ENCODE peak calls at places on chromosome 1, in seven cellular contexts. E, U, S, R, A, J and Y are unnamed samples.

GRCh38 chr1:185315364-185316108 is 1.5 kb downstream of the IVNS1ABP start:
- DNase-seq in E (no peak), U (no peak), S (peak), R (no peak), A (no peak), J (no peak), Y (no peak)

GRCh38 chr1:87072431-87072830 is 158.0 kb downstream of the HS2ST1 start:
- DNase-seq in E (no peak), U (no peak), S (no peak), R (no peak), A (no peak), J (no peak), Y (no peak)

GRCh38 chr1:165650981-165651625 is 20.1 kb downstream of the MGST3 start:
- DNase-seq in E (no peak), U (no peak), S (no peak), R (peak), A (no peak), J (no peak), Y (no peak)

GRCh38 chr1:39901486-39902120 is at the start of gene MYCL:
- DNase-seq in E (no peak), U (peak), S (peak), R (peak), A (peak), J (peak), Y (peak)

GRCh38 chr1:7248828-7249227 is 463.6 kb downstream of the CAMTA1 start:
- DNase-seq in E (no peak), U (no peak), S (no peak), R (no peak), A (no peak), J (no peak), Y (no peak)

GRCh38 chr1:30417001-30417700 is 306.2 kb downstream of the MATN1 start:
- DNase-seq in E (no peak), U (peak), S (no peak), R (no peak), A (no peak), J (no peak), Y (peak)

GRCh38 chr1:235866207-235866912 is at the start of gene LYST:
- DNase-seq in E (peak), U (peak), S (peak), R (no peak), A (peak), J (peak), Y (no peak)

GRCh38 chr1:113905435-113905861 is 322 bp downstream of the DCLRE1B start:
- DNase-seq in E (no peak), U (peak), S (no peak), R (no peak), A (no peak), J (no peak), Y (no peak)

GRCh38 chr1:109185990-109186703 is 27.6 kb upstream of the SARS1 start:
- DNase-seq in E (no peak), U (no peak), S (no peak), R (no peak), A (no peak), J (no peak), Y (no peak)

GRCh38 chr1:183191833-183192232 is 5.8 kb downstream of the LAMC2 start:
- DNase-seq in E (no peak), U (no peak), S (no peak), R (no peak), A (no peak), J (peak), Y (no peak)

GRCh38 chr1:16181887-16182719 is 26.2 kb upstream of the EPHA2 start:
- DNase-seq in E (peak), U (peak), S (peak), R (peak), A (peak), J (peak), Y (peak)

GRCh38 chr1:34277150-34277549 is 100.4 kb downstream of the C1orf94 start:
- DNase-seq in E (no peak), U (no peak), S (no peak), R (no peak), A (no peak), J (no peak), Y (no peak)

GRCh38 chr1:225871374-225872074 is 10.7 kb downstream of the TMEM63A start:
- DNase-seq in E (no peak), U (no peak), S (no peak), R (no peak), A (no peak), J (no peak), Y (no peak)

GRCh38 chr1:207284209-207284892 is 37.1 kb upstream of the CD55 start:
- DNase-seq in E (no peak), U (no peak), S (no peak), R (no peak), A (no peak), J (no peak), Y (no peak)

GRCh38 chr1:36609241-36610027 is 126.7 kb upstream of the CSF3R start:
- DNase-seq in E (no peak), U (no peak), S (peak), R (no peak), A (peak), J (peak), Y (no peak)

GRCh38 chr1:25732821-25733220 is 67.2 kb upstream of the SELENON start:
- DNase-seq in E (no peak), U (no peak), S (no peak), R (no peak), A (no peak), J (no peak), Y (no peak)

GRCh38 chr1:231990388-231990787 is 363.8 kb downstream of the DISC1 start:
- DNase-seq in E (no peak), U (peak), S (no peak), R (no peak), A (no peak), J (no peak), Y (no peak)

GRCh38 chr1:162627662-162628296 is 4.5 kb upstream of the DDR2 start:
- DNase-seq in E (no peak), U (no peak), S (no peak), R (no peak), A (no peak), J (no peak), Y (no peak)

GRCh38 chr1:172964864-172965263 is 85.9 kb downstream of the TNFSF18 start:
- DNase-seq in E (no peak), U (no peak), S (no peak), R (no peak), A (no peak), J (no peak), Y (no peak)

GRCh38 chr1:94734963-94735899 is 84.9 kb upstream of the SLC44A3 start:
- DNase-seq in E (peak), U (peak), S (peak), R (no peak), A (peak), J (no peak), Y (no peak)

GRCh38 chr1:90707363-90707710 is 9.8 kb downstream of the BARHL2 start:
- DNase-seq in E (no peak), U (no peak), S (peak), R (peak), A (peak), J (no peak), Y (peak)

GRCh38 chr1:31587720-31588423 is 11.6 kb downstream of the TINAGL1 start:
- DNase-seq in E (peak), U (peak), S (peak), R (no peak), A (peak), J (peak), Y (no peak)

GRCh38 chr1:30881266-30882181 is 27.0 kb downstream of the SDC3 start:
- DNase-seq in E (no peak), U (no peak), S (no peak), R (no peak), A (no peak), J (no peak), Y (no peak)

GRCh38 chr1:56931686-56932085 is 34.1 kb downstream of the C8B start:
- DNase-seq in E (no peak), U (no peak), S (no peak), R (no peak), A (no peak), J (no peak), Y (no peak)

GRCh38 chr1:77866296-77866695 is 22.1 kb upstream of the NEXN start:
- DNase-seq in E (no peak), U (no peak), S (no peak), R (no peak), A (no peak), J (no peak), Y (no peak)

GRCh38 chr1:172108494-172108893 is 267.2 kb downstream of the DNM3 start:
- DNase-seq in E (no peak), U (no peak), S (no peak), R (no peak), A (no peak), J (no peak), Y (no peak)

GRCh38 chr1:82586473-82586872 is 785.7 kb downstream of the ADGRL2 start:
- DNase-seq in E (no peak), U (no peak), S (no peak), R (no peak), A (no peak), J (no peak), Y (peak)

GRCh38 chr1:54982739-54983138 is 2.3 kb downstream of the TMEM61 start:
- DNase-seq in E (no peak), U (no peak), S (peak), R (no peak), A (peak), J (no peak), Y (no peak)

GRCh38 chr1:14522331-14523241 is 75.9 kb upstream of the KAZN start:
- DNase-seq in E (peak), U (peak), S (peak), R (no peak), A (peak), J (peak), Y (peak)

GRCh38 chr1:182930985-182931384 is 22.0 kb downstream of the SHCBP1L start:
- DNase-seq in E (no peak), U (no peak), S (no peak), R (no peak), A (no peak), J (no peak), Y (no peak)

GRCh38 chr1:211944733-211945500 is 90.4 kb downstream of the INTS7 start:
- DNase-seq in E (no peak), U (no peak), S (peak), R (no peak), A (peak), J (peak), Y (no peak)

GRCh38 chr1:243754348-243754747 is 95.7 kb downstream of the AKT3 start:
- DNase-seq in E (no peak), U (no peak), S (no peak), R (peak), A (no peak), J (no peak), Y (no peak)

GRCh38 chr1:43545686-43546387 is 15.2 kb downstream of the PTPRF start:
- DNase-seq in E (peak), U (peak), S (peak), R (no peak), A (peak), J (no peak), Y (peak)

GRCh38 chr1:31414692-31415370 is 1.8 kb downstream of the SERINC2 start:
- DNase-seq in E (no peak), U (no peak), S (peak), R (no peak), A (no peak), J (no peak), Y (no peak)

GRCh38 chr1:218813247-218813646 is 360.4 kb upstream of the LYPLAL1 start:
- DNase-seq in E (no peak), U (no peak), S (no peak), R (no peak), A (no peak), J (no peak), Y (no peak)

GRCh38 chr1:226678251-226678650 is 60.8 kb downstream of the ITPKB start:
- DNase-seq in E (no peak), U (no peak), S (no peak), R (no peak), A (no peak), J (no peak), Y (no peak)

GRCh38 chr1:13583592-13583963 is at the start of gene PDPN:
- DNase-seq in E (peak), U (peak), S (peak), R (peak), A (no peak), J (no peak), Y (peak)

GRCh38 chr1:45518910-45519309 is 2.8 kb downstream of the PRDX1 start:
- DNase-seq in E (no peak), U (no peak), S (no peak), R (no peak), A (no peak), J (no peak), Y (no peak)
- TF ChIP-seq POLR2A in E (no peak), U (no peak), S (no peak), R (no peak), A (no peak), J (no peak), Y (no peak)

DNA sequence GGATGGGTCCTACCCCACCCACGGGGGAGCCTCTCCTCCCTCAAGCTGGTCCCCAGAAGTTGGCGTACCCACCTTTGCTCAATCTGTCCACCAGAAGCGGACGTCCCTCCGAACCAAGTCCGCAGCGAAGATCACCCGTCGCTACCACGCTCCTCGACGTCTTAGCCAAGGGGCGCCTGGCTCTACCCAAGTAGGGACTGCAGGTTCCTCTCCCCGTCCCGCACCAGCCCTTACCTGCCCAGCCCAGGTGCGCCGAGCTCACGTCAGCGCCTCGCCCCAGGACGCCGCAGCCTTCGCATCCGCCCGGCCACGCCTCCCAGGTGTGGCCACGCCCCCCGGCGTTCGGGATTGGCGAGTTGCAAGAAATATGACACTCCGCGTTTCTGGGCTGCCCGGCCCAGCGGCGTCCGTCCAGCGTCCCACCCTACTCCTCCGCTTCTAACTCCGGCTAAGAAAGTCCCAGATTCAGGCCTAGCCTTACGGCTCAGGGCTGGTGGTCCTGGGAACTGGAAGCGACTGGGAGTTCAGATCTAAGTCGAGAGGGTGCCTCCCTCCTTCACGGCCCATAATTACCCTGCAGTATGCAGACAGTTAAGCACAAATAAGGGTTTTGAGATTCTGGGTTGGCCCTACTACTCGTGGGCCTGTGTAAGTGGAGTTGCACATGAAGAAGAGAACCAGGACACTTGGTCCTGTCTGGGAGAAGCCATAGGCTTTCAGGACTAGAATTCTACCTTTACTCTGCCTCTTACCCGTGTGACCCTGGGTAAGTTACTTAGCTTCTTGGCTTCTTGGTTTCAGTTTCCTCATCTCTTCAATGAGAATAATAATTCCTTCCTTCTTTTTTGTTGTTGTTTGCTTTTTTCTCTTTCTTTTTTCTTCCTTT is at the start of gene IRF6:
- DNase-seq in E (peak), U (peak), S (peak), R (peak), A (peak), J (no peak), Y (peak)
- TF ChIP-seq POLR2A in E (peak), U (no peak), S (peak), R (no peak), A (peak), J (no peak), Y (peak)

GRCh38 chr1:169915150-169915549 is 21.5 kb upstream of the SCYL3 start:
- DNase-seq in E (no peak), U (no peak), S (no peak), R (peak), A (no peak), J (no peak), Y (no peak)
- TF ChIP-seq POLR2A in E (no peak), U (no peak), S (no peak), R (no peak), A (no peak), J (no peak), Y (no peak)

GRCh38 chr1:247210386-247211117 is 38.7 kb upstream of the ZNF124 start:
- DNase-seq in E (peak), U (peak), S (peak), R (peak), A (peak), J (peak), Y (peak)
- TF ChIP-seq POLR2A in E (peak), U (peak), S (peak), R (no peak), A (peak), J (peak), Y (peak)

GRCh38 chr1:26787706-26788514 is at the start of gene PIGV:
- DNase-seq in E (peak), U (peak), S (peak), R (peak), A (peak), J (no peak), Y (peak)
- TF ChIP-seq POLR2A in E (peak), U (peak), S (no peak), R (no peak), A (peak), J (peak), Y (peak)